ENCODE peak calls at places on chromosomes 16 and 17, in six cellular contexts. One of them, this sample, is unnamed.

GRCh38 chr16:79571753-79572544 is 28.6 kb downstream of the MAF start:
- DNase-seq in SJCRH30: no peak
- DNase-seq in cardiac muscle cell: no peak
- DNase-seq in ovary: no peak
- DNase-seq in GM23248: no peak
- DNase-seq in body of pancreas: no peak
- DNase-seq in this sample: no peak

GRCh38 chr16:65111306-65111705 is 10.6 kb downstream of the CDH11 start:
- DNase-seq in body of pancreas: no peak
- DNase-seq in cardiac muscle cell: no peak
- DNase-seq in SJCRH30: peak; percentile 81
- DNase-seq in ovary: no peak
- DNase-seq in GM23248: no peak
- DNase-seq in this sample: no peak

GRCh38 chr16:50684823-50685455 is 3.8 kb upstream of the SNX20 start:
- DNase-seq in ovary: no peak
- DNase-seq in cardiac muscle cell: no peak
- DNase-seq in GM23248: no peak
- DNase-seq in SJCRH30: no peak
- DNase-seq in body of pancreas: peak; percentile 34
- DNase-seq in this sample: no peak

GRCh38 chr17:4623249-4623648 is 18.2 kb downstream of the ALOX15 start:
- DNase-seq in cardiac muscle cell: peak; percentile 73
- DNase-seq in SJCRH30: no peak
- DNase-seq in body of pancreas: no peak
- DNase-seq in GM23248: peak; percentile 77
- DNase-seq in ovary: no peak
- DNase-seq in this sample: no peak

GRCh38 chr17:38584350-38584925 is 21.3 kb downstream of the SRCIN1 start:
- DNase-seq in GM23248: peak; percentile 73
- DNase-seq in SJCRH30: peak; percentile 71
- DNase-seq in body of pancreas: peak; percentile 71
- DNase-seq in cardiac muscle cell: peak; percentile 72
- DNase-seq in ovary: no peak
- DNase-seq in this sample: no peak

GRCh38 chr16:57503366-57503765 is 17.1 kb upstream of the DOK4 start:
- DNase-seq in ovary: no peak
- DNase-seq in body of pancreas: no peak
- DNase-seq in GM23248: no peak
- DNase-seq in SJCRH30: no peak
- DNase-seq in cardiac muscle cell: peak; percentile 41
- DNase-seq in this sample: no peak

GRCh38 chr17:38706625-38707298 is 1.7 kb downstream of the MLLT6 start:
- DNase-seq in cardiac muscle cell: no peak
- DNase-seq in SJCRH30: no peak
- DNase-seq in ovary: no peak
- DNase-seq in GM23248: peak; percentile 51
- DNase-seq in body of pancreas: peak; percentile 36
- DNase-seq in this sample: no peak

GRCh38 chr17:69390735-69391501 is 23.6 kb upstream of the MAP2K6 start:
- DNase-seq in cardiac muscle cell: no peak
- DNase-seq in ovary: no peak
- DNase-seq in body of pancreas: peak; percentile 22
- DNase-seq in SJCRH30: no peak
- DNase-seq in GM23248: no peak
- DNase-seq in this sample: no peak

GRCh38 chr17:81461607-81462500 is 50.7 kb downstream of the ACTG1 start:
- DNase-seq in ovary: no peak
- DNase-seq in GM23248: no peak
- DNase-seq in body of pancreas: no peak
- DNase-seq in SJCRH30: no peak
- DNase-seq in cardiac muscle cell: no peak
- DNase-seq in this sample: no peak

GRCh38 chr16:2786826-2787151 is 571 bp downstream of the PRSS33 start:
- DNase-seq in ovary: no peak
- DNase-seq in cardiac muscle cell: no peak
- DNase-seq in GM23248: no peak
- DNase-seq in body of pancreas: no peak
- DNase-seq in SJCRH30: no peak
- DNase-seq in this sample: no peak
- H3K27me3 ChIP-seq in ovary: no peaks in the 10 kb centered on the region
- H3K27me3 ChIP-seq in cardiac muscle cell: peaks cover 36% of the 10 kb centered on the region
- H3K27me3 ChIP-seq in GM23248: peaks cover 61% of the 10 kb centered on the region
- H3K27me3 ChIP-seq in body of pancreas: peaks cover 20% of the 10 kb centered on the region
- H3K27me3 ChIP-seq in SJCRH30: no peaks in the 10 kb centered on the region
- H3K27me3 ChIP-seq in this sample: peaks cover 34% of the 10 kb centered on the region

GRCh38 chr17:50619489-50619888 is 15.2 kb upstream of the ABCC3 start:
- DNase-seq in ovary: no peak
- DNase-seq in SJCRH30: peak; percentile 28
- DNase-seq in GM23248: no peak
- DNase-seq in cardiac muscle cell: no peak
- DNase-seq in body of pancreas: no peak
- DNase-seq in this sample: no peak
- H3K27me3 ChIP-seq in ovary: no peaks in the 10 kb centered on the region
- H3K27me3 ChIP-seq in SJCRH30: peaks cover 3% of the 10 kb centered on the region
- H3K27me3 ChIP-seq in GM23248: no peaks in the 10 kb centered on the region
- H3K27me3 ChIP-seq in cardiac muscle cell: no peaks in the 10 kb centered on the region
- H3K27me3 ChIP-seq in body of pancreas: no peaks in the 10 kb centered on the region
- H3K27me3 ChIP-seq in this sample: no peaks in the 10 kb centered on the region

GRCh38 chr17:41531993-41532392 is 3.9 kb upstream of the KRT19 start:
- DNase-seq in cardiac muscle cell: no peak
- DNase-seq in body of pancreas: no peak
- DNase-seq in GM23248: no peak
- DNase-seq in SJCRH30: no peak
- DNase-seq in ovary: no peak
- DNase-seq in this sample: no peak

GRCh38 chr17:41530062-41531048 is 2.2 kb upstream of the KRT19 start:
- DNase-seq in ovary: no peak
- DNase-seq in body of pancreas: no peak
- DNase-seq in SJCRH30: no peak
- DNase-seq in cardiac muscle cell: peak; percentile 91
- DNase-seq in GM23248: peak; percentile 90
- DNase-seq in this sample: no peak

GRCh38 chr17:41534899-41535546 is 6.9 kb upstream of the KRT19 start:
- DNase-seq in body of pancreas: no peak
- DNase-seq in cardiac muscle cell: no peak
- DNase-seq in GM23248: no peak
- DNase-seq in ovary: no peak
- DNase-seq in SJCRH30: no peak
- DNase-seq in this sample: no peak

GRCh38 chr17:41533613-41534012 is 5.5 kb upstream of the KRT19 start:
- DNase-seq in SJCRH30: no peak
- DNase-seq in body of pancreas: no peak
- DNase-seq in cardiac muscle cell: no peak
- DNase-seq in GM23248: no peak
- DNase-seq in ovary: no peak
- DNase-seq in this sample: no peak

GRCh38 chr17:41532947-41533570 is 5.0 kb upstream of the KRT19 start:
- DNase-seq in cardiac muscle cell: no peak
- DNase-seq in SJCRH30: no peak
- DNase-seq in body of pancreas: no peak
- DNase-seq in GM23248: no peak
- DNase-seq in ovary: no peak
- DNase-seq in this sample: no peak
- H3K27me3 ChIP-seq in cardiac muscle cell: no peaks in the 10 kb centered on the region
- H3K27me3 ChIP-seq in SJCRH30: no peaks in the 10 kb centered on the region
- H3K27me3 ChIP-seq in body of pancreas: peaks cover under 1% of the 10 kb centered on the region
- H3K27me3 ChIP-seq in GM23248: no peaks in the 10 kb centered on the region
- H3K27me3 ChIP-seq in ovary: no peaks in the 10 kb centered on the region
- H3K27me3 ChIP-seq in this sample: peaks cover 35% of the 10 kb centered on the region

DNA sequence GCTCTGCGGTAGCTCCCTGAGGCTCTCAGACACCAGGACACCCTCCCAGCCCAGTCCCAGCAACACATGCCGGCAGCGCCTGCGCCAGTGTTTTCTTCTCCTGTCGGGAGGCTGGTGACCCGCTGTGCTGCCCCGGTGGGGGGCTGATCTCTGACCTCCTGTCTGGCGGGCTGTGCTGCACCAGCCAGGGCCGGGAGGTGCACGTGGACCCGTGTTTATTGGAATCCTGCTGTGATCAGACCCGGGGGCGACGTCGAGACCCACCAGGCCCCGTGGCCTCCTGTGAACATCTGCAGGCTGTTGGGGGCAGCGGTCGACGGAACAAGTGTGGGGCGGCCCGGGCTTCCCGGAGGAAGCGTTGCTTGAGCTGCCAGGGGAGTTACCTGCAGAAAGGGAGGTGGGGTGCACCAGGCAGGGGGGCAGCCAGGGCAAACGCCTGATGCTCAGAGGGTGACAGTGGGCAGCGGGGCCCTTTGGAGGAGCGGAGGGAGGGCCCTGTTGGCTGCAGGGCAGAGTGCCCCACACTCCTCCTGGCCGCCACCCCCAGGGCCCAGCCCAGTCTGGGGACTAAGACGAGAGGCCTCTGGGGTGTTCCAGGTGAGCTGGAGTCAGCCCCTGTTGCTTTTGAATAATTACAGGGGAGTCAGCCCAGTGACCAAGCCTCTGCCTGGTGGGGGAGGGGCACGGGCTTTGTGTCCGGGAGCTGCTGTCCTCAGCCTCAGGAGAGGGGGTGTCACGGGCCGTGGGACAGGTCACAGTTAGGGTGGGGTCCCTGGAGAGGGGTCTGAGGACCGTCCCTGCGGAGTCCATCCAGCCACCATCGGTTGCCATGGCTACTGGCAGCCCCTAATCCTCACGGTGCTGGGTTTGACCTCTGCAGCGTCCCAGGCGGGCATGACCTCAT is 2.2 kb upstream of the SSTR5 start:
- DNase-seq in SJCRH30: no peak
- DNase-seq in cardiac muscle cell: no peak
- DNase-seq in body of pancreas: no peak
- DNase-seq in ovary: no peak
- DNase-seq in GM23248: no peak
- DNase-seq in this sample: no peak
- H3K27me3 ChIP-seq in SJCRH30: peaks cover 3% of the 10 kb centered on the region
- H3K27me3 ChIP-seq in cardiac muscle cell: peaks cover 39% of the 10 kb centered on the region
- H3K27me3 ChIP-seq in body of pancreas: peaks cover 63% of the 10 kb centered on the region
- H3K27me3 ChIP-seq in ovary: no peaks in the 10 kb centered on the region
- H3K27me3 ChIP-seq in GM23248: peaks cover 27% of the 10 kb centered on the region
- H3K27me3 ChIP-seq in this sample: peaks cover 70% of the 10 kb centered on the region

GRCh38 chr16:30024451-30024850 is 1.5 kb downstream of the C16orf92 start:
- DNase-seq in SJCRH30: no peak
- DNase-seq in ovary: no peak
- DNase-seq in GM23248: no peak
- DNase-seq in body of pancreas: no peak
- DNase-seq in cardiac muscle cell: no peak
- DNase-seq in this sample: no peak
- H3K27me3 ChIP-seq in SJCRH30: no peaks in the 10 kb centered on the region
- H3K27me3 ChIP-seq in ovary: no peaks in the 10 kb centered on the region
- H3K27me3 ChIP-seq in GM23248: peaks cover 22% of the 10 kb centered on the region
- H3K27me3 ChIP-seq in body of pancreas: peaks cover 16% of the 10 kb centered on the region
- H3K27me3 ChIP-seq in cardiac muscle cell: peaks cover under 1% of the 10 kb centered on the region
- H3K27me3 ChIP-seq in this sample: no peaks in the 10 kb centered on the region

DNA sequence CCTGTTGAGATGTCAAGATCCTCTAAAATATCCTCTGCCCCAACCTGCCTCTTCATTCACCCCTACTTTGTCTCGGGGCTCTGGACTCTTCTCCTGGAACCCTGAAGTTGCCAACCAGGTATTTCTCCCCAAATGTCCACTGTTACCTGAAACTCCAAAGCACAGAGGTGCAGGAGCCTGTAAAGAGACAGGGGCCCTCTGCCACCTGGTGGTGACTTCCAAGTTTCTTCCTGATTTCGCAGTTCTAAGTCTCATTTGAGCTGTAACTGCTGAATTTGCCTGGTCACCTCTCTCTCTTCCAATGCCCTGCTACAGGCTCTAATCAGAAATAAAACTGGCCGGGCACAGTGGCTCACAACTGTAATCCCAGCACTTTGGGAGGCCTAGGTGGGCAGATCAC is 77.1 kb upstream of the RCVRN start:
- DNase-seq in GM23248: no peak
- DNase-seq in cardiac muscle cell: no peak
- DNase-seq in SJCRH30: no peak
- DNase-seq in ovary: no peak
- DNase-seq in body of pancreas: no peak
- DNase-seq in this sample: no peak
- H3K27me3 ChIP-seq in GM23248: no peaks in the 10 kb centered on the region
- H3K27me3 ChIP-seq in cardiac muscle cell: no peaks in the 10 kb centered on the region
- H3K27me3 ChIP-seq in SJCRH30: no peaks in the 10 kb centered on the region
- H3K27me3 ChIP-seq in ovary: no peaks in the 10 kb centered on the region
- H3K27me3 ChIP-seq in body of pancreas: no peaks in the 10 kb centered on the region
- H3K27me3 ChIP-seq in this sample: no peaks in the 10 kb centered on the region

This sample was measured in dorsolateral prefrontal cortex.